ENCODE peak calls at places on chromosomes 5 and 9, in ten cellular contexts. One of them, this sample, is unnamed.

GRCh38 chr5:140926903-140927573 is 939 bp downstream of the PCDHAC1 start:
- DNase-seq in IMR-90: no peak
- DNase-seq in tibial artery: no peak
- DNase-seq in ovary: peak; percentile 39
- DNase-seq in epithelial cell of esophagus: peak; percentile 4
- DNase-seq in neural crest cell: no peak
- DNase-seq in cardiac muscle cell: peak; percentile 10
- DNase-seq in colonic mucosa: no peak
- DNase-seq in heart right ventricle: no peak
- DNase-seq in A549: peak; percentile 2
- DNase-seq in this sample: peak; percentile 3

GRCh38 chr5:111755942-111756353 is 1.0 kb downstream of the NREP start:
- DNase-seq in IMR-90: peak; percentile 67
- DNase-seq in tibial artery: no peak
- DNase-seq in ovary: no peak
- DNase-seq in epithelial cell of esophagus: no peak
- DNase-seq in neural crest cell: no peak
- DNase-seq in cardiac muscle cell: peak; percentile 71
- DNase-seq in colonic mucosa: no peak
- DNase-seq in heart right ventricle: no peak
- DNase-seq in A549: no peak
- DNase-seq in this sample: peak; percentile 54

GRCh38 chr5:132265336-132266030 is 8.0 kb downstream of the PDLIM4 start:
- DNase-seq in IMR-90: peak; percentile 96
- DNase-seq in tibial artery: peak; percentile 92
- DNase-seq in ovary: peak; percentile 62
- DNase-seq in epithelial cell of esophagus: peak; percentile 83
- DNase-seq in neural crest cell: no peak
- DNase-seq in cardiac muscle cell: no peak
- DNase-seq in colonic mucosa: peak; percentile 79
- DNase-seq in heart right ventricle: peak; percentile 73
- DNase-seq in A549: peak; percentile 73
- DNase-seq in this sample: peak; percentile 98

GRCh38 chr9:94900222-94901018 is 173.9 kb downstream of the AOPEP start:
- DNase-seq in IMR-90: peak; percentile 97
- DNase-seq in tibial artery: no peak
- DNase-seq in ovary: no peak
- DNase-seq in epithelial cell of esophagus: peak; percentile 87
- DNase-seq in neural crest cell: no peak
- DNase-seq in cardiac muscle cell: no peak
- DNase-seq in colonic mucosa: no peak
- DNase-seq in heart right ventricle: peak; percentile 39
- DNase-seq in A549: peak; percentile 83
- DNase-seq in this sample: peak; percentile 98

GRCh38 chr9:32581512-32582143 is 8.7 kb upstream of the NDUFB6 start:
- DNase-seq in IMR-90: peak; percentile 67
- DNase-seq in tibial artery: no peak
- DNase-seq in ovary: no peak
- DNase-seq in epithelial cell of esophagus: peak; percentile 79
- DNase-seq in neural crest cell: peak; percentile 37
- DNase-seq in cardiac muscle cell: peak; percentile 66
- DNase-seq in colonic mucosa: peak; percentile 25
- DNase-seq in heart right ventricle: peak; percentile 21
- DNase-seq in A549: peak; percentile 78
- DNase-seq in this sample: peak; percentile 67

GRCh38 chr9:90659626-90660364 is 17.2 kb upstream of the DIRAS2 start:
- DNase-seq in IMR-90: peak; percentile 28
- DNase-seq in tibial artery: no peak
- DNase-seq in ovary: no peak
- DNase-seq in epithelial cell of esophagus: peak; percentile 83
- DNase-seq in neural crest cell: no peak
- DNase-seq in cardiac muscle cell: no peak
- DNase-seq in colonic mucosa: no peak
- DNase-seq in heart right ventricle: no peak
- DNase-seq in A549: no peak
- DNase-seq in this sample: peak; percentile 77

GRCh38 chr5:96657068-96657467 is 5.1 kb upstream of the CAST start:
- DNase-seq in IMR-90: peak; percentile 94
- DNase-seq in tibial artery: no peak
- DNase-seq in ovary: no peak
- DNase-seq in epithelial cell of esophagus: peak; percentile 95
- DNase-seq in neural crest cell: no peak
- DNase-seq in cardiac muscle cell: no peak
- DNase-seq in colonic mucosa: peak; percentile 70
- DNase-seq in heart right ventricle: no peak
- DNase-seq in A549: peak; percentile 70
- DNase-seq in this sample: peak; percentile 93

GRCh38 chr5:91225848-91226686 is 157.1 kb downstream of the ARRDC3 start:
- DNase-seq in IMR-90: no peak
- DNase-seq in tibial artery: no peak
- DNase-seq in ovary: no peak
- DNase-seq in epithelial cell of esophagus: peak; percentile 68
- DNase-seq in neural crest cell: no peak
- DNase-seq in cardiac muscle cell: peak; percentile 35
- DNase-seq in colonic mucosa: peak; percentile 58
- DNase-seq in heart right ventricle: no peak
- DNase-seq in A549: peak; percentile 59
- DNase-seq in this sample: no peak

GRCh38 chr9:119974026-119974425 is 604.8 kb upstream of the BRINP1 start:
- DNase-seq in IMR-90: no peak
- DNase-seq in tibial artery: no peak
- DNase-seq in ovary: no peak
- DNase-seq in epithelial cell of esophagus: no peak
- DNase-seq in neural crest cell: no peak
- DNase-seq in cardiac muscle cell: no peak
- DNase-seq in colonic mucosa: no peak
- DNase-seq in heart right ventricle: no peak
- DNase-seq in A549: no peak
- DNase-seq in this sample: no peak

GRCh38 chr9:119967867-119968535 is 598.8 kb upstream of the BRINP1 start:
- DNase-seq in IMR-90: no peak
- DNase-seq in tibial artery: no peak
- DNase-seq in ovary: no peak
- DNase-seq in epithelial cell of esophagus: no peak
- DNase-seq in neural crest cell: no peak
- DNase-seq in cardiac muscle cell: no peak
- DNase-seq in colonic mucosa: no peak
- DNase-seq in heart right ventricle: no peak
- DNase-seq in A549: no peak
- DNase-seq in this sample: no peak

GRCh38 chr9:119963798-119964372 is 594.6 kb upstream of the BRINP1 start:
- DNase-seq in IMR-90: peak; percentile 89
- DNase-seq in tibial artery: no peak
- DNase-seq in ovary: peak; percentile 37
- DNase-seq in epithelial cell of esophagus: peak; percentile 67
- DNase-seq in neural crest cell: no peak
- DNase-seq in cardiac muscle cell: peak; percentile 71
- DNase-seq in colonic mucosa: no peak
- DNase-seq in heart right ventricle: no peak
- DNase-seq in A549: peak; percentile 68
- DNase-seq in this sample: peak; percentile 79

GRCh38 chr9:119963258-119963797 is 594.1 kb upstream of the BRINP1 start:
- DNase-seq in IMR-90: peak; percentile 78
- DNase-seq in tibial artery: peak; percentile 70
- DNase-seq in ovary: no peak
- DNase-seq in epithelial cell of esophagus: no peak
- DNase-seq in neural crest cell: no peak
- DNase-seq in cardiac muscle cell: no peak
- DNase-seq in colonic mucosa: no peak
- DNase-seq in heart right ventricle: no peak
- DNase-seq in A549: peak; percentile 49
- DNase-seq in this sample: peak; percentile 50

DNA sequence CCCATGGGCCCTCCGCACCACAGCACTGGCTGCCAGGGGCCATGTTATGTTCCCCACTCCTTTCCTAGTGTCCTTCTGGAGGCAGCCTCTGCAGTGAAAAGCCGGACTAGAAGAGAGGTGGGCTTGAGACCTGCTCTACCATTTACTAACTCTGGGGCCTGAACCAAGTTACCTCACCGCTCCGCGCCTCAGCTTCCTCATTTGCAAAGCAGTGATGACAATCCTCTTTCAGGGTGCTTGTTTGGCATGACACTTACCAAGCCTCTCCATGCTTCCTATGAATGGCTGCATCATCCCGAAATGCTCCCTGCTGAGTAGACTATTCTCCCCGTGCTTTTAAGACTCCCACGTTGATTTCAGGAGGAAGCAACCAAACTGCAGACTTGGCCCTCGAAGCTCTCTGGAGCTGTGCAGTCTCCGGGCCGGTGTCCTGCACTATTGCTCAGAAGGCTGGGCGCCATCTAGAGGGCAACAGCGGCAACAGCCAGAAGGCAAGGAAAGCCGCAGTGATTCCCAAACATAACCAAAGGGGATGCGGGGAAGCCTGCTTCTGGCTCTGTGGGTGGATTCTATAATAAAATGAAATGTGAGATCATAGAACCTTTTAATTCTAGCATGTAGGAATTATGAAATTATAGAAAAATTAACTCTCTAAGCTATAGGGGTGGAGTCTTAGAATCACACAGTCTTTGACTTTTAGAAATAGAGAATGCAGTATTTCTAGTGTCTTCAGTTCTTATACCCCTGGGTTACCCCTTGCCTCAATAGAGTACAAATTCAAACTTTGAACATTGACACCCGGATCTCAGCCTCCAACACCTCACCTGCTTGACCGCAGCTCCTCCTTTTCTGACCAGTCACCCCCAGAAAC is 599.8 kb upstream of the BRINP1 start:
- DNase-seq in IMR-90: peak; percentile 61
- DNase-seq in tibial artery: peak; percentile 87
- DNase-seq in ovary: peak; percentile 87
- DNase-seq in epithelial cell of esophagus: peak; percentile 64
- DNase-seq in neural crest cell: peak; percentile 75
- DNase-seq in cardiac muscle cell: peak; percentile 84
- DNase-seq in colonic mucosa: peak; percentile 64
- DNase-seq in heart right ventricle: peak; percentile 68
- DNase-seq in A549: peak; percentile 62
- DNase-seq in this sample: peak; percentile 58
- TF ChIP-seq CTCF in IMR-90: peak; percentile 94
- TF ChIP-seq CTCF in tibial artery: peak; percentile 85
- TF ChIP-seq CTCF in ovary: peak; percentile 41
- TF ChIP-seq CTCF in epithelial cell of esophagus: peak; percentile 92
- TF ChIP-seq CTCF in neural crest cell: peak; percentile 92
- TF ChIP-seq CTCF in cardiac muscle cell: peak; percentile 99
- TF ChIP-seq CTCF in colonic mucosa: peak; percentile 77
- TF ChIP-seq CTCF in heart right ventricle: peak; percentile 91
- TF ChIP-seq CTCF in A549: peak; percentile 77
- TF ChIP-seq CTCF in this sample: peak; percentile 95

DNA sequence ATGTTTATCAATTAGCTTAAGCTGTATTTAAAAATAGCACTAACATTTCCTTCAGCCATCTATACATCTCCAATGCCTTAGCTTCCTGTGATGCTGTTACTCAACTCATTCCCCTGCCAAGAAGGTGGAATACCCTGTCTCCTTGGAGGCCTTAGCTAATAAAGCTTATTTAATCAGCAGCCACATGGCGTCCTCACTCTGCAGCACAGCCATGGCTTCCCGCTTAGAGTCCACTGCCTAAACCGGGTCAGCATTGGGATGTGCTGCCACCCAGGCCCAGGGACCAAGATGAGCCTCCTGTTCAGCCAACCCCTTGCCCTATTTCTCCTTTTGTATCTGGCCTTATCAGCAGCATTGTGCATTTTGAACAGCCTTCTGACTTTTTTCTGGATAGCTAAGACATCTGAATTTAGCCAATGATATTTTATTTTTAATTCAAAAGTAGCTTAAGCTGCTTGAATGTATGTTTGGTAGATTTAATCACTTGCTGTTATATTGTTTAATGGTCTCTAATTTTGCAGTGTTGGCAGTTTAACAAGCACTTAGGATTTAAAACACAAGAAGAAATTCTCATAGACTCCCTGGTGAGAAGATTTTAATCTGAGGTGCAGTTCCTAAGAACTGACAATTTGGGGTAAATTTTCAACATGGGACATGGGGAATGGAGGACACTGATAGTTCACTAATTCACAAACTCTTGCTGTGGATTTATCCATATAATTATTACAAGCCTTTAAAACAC is 113.0 kb downstream of the RPS23 start:
- DNase-seq in IMR-90: peak; percentile 84
- DNase-seq in tibial artery: no peak
- DNase-seq in ovary: peak; percentile 41
- DNase-seq in epithelial cell of esophagus: peak; percentile 74
- DNase-seq in neural crest cell: no peak
- DNase-seq in cardiac muscle cell: peak; percentile 11
- DNase-seq in colonic mucosa: no peak
- DNase-seq in heart right ventricle: no peak
- DNase-seq in A549: peak; percentile 86
- DNase-seq in this sample: no peak
- TF ChIP-seq CTCF in IMR-90: no peak
- TF ChIP-seq CTCF in tibial artery: no peak
- TF ChIP-seq CTCF in ovary: no peak
- TF ChIP-seq CTCF in epithelial cell of esophagus: no peak
- TF ChIP-seq CTCF in neural crest cell: no peak
- TF ChIP-seq CTCF in cardiac muscle cell: peak; percentile 4
- TF ChIP-seq CTCF in colonic mucosa: no peak
- TF ChIP-seq CTCF in heart right ventricle: no peak
- TF ChIP-seq CTCF in A549: no peak
- TF ChIP-seq CTCF in this sample: no peak

GRCh38 chr9:34227445-34227844 is 48.6 kb downstream of the UBAP1 start:
- DNase-seq in IMR-90: peak; percentile 87
- DNase-seq in tibial artery: no peak
- DNase-seq in ovary: no peak
- DNase-seq in epithelial cell of esophagus: no peak
- DNase-seq in neural crest cell: no peak
- DNase-seq in cardiac muscle cell: no peak
- DNase-seq in colonic mucosa: no peak
- DNase-seq in heart right ventricle: no peak
- DNase-seq in A549: no peak
- DNase-seq in this sample: no peak
- TF ChIP-seq CTCF in IMR-90: no peak
- TF ChIP-seq CTCF in tibial artery: no peak
- TF ChIP-seq CTCF in ovary: no peak
- TF ChIP-seq CTCF in epithelial cell of esophagus: no peak
- TF ChIP-seq CTCF in neural crest cell: no peak
- TF ChIP-seq CTCF in cardiac muscle cell: no peak
- TF ChIP-seq CTCF in colonic mucosa: no peak
- TF ChIP-seq CTCF in heart right ventricle: no peak
- TF ChIP-seq CTCF in A549: no peak
- TF ChIP-seq CTCF in this sample: no peak

GRCh38 chr9:134666801-134667200 is 25.2 kb downstream of the COL5A1 start:
- DNase-seq in IMR-90: peak; percentile 74
- DNase-seq in tibial artery: no peak
- DNase-seq in ovary: no peak
- DNase-seq in epithelial cell of esophagus: no peak
- DNase-seq in neural crest cell: no peak
- DNase-seq in cardiac muscle cell: no peak
- DNase-seq in colonic mucosa: no peak
- DNase-seq in heart right ventricle: no peak
- DNase-seq in A549: no peak
- DNase-seq in this sample: peak; percentile 58

GRCh38 chr9:134663753-134664415 is 22.3 kb downstream of the COL5A1 start:
- DNase-seq in IMR-90: no peak
- DNase-seq in tibial artery: peak; percentile 65
- DNase-seq in ovary: peak; percentile 33
- DNase-seq in epithelial cell of esophagus: no peak
- DNase-seq in neural crest cell: no peak
- DNase-seq in cardiac muscle cell: no peak
- DNase-seq in colonic mucosa: no peak
- DNase-seq in heart right ventricle: no peak
- DNase-seq in A549: no peak
- DNase-seq in this sample: peak; percentile 92

GRCh38 chr9:134663084-134663483 is 21.5 kb downstream of the COL5A1 start:
- DNase-seq in IMR-90: no peak
- DNase-seq in tibial artery: peak; percentile 65
- DNase-seq in ovary: peak; percentile 25
- DNase-seq in epithelial cell of esophagus: no peak
- DNase-seq in neural crest cell: no peak
- DNase-seq in cardiac muscle cell: no peak
- DNase-seq in colonic mucosa: no peak
- DNase-seq in heart right ventricle: no peak
- DNase-seq in A549: no peak
- DNase-seq in this sample: no peak

GRCh38 chr9:134664446-134664845 is 22.8 kb downstream of the COL5A1 start:
- DNase-seq in IMR-90: no peak
- DNase-seq in tibial artery: peak; percentile 48
- DNase-seq in ovary: no peak
- DNase-seq in epithelial cell of esophagus: no peak
- DNase-seq in neural crest cell: no peak
- DNase-seq in cardiac muscle cell: no peak
- DNase-seq in colonic mucosa: no peak
- DNase-seq in heart right ventricle: no peak
- DNase-seq in A549: no peak
- DNase-seq in this sample: no peak

GRCh38 chr9:134666208-134666607 is 24.6 kb downstream of the COL5A1 start:
- DNase-seq in IMR-90: no peak
- DNase-seq in tibial artery: peak; percentile 41
- DNase-seq in ovary: peak; percentile 23
- DNase-seq in epithelial cell of esophagus: no peak
- DNase-seq in neural crest cell: no peak
- DNase-seq in cardiac muscle cell: no peak
- DNase-seq in colonic mucosa: no peak
- DNase-seq in heart right ventricle: no peak
- DNase-seq in A549: no peak
- DNase-seq in this sample: no peak
- TF ChIP-seq CTCF in IMR-90: no peak
- TF ChIP-seq CTCF in tibial artery: no peak
- TF ChIP-seq CTCF in ovary: no peak
- TF ChIP-seq CTCF in epithelial cell of esophagus: no peak
- TF ChIP-seq CTCF in neural crest cell: no peak
- TF ChIP-seq CTCF in cardiac muscle cell: no peak
- TF ChIP-seq CTCF in colonic mucosa: no peak
- TF ChIP-seq CTCF in heart right ventricle: no peak
- TF ChIP-seq CTCF in A549: no peak
- TF ChIP-seq CTCF in this sample: no peak

This sample was measured in fibroblast of villous mesenchyme.